ENCODE peak calls at places on chromosomes 4 and X, in six cellular contexts. D is colonic mucosa; L is CD4-positive, alpha-beta T cell; F is lung; N is body of pancreas; T is lower leg skin. O is an unnamed sample.

GRCh38 chrX:38987135-38987780 is 186.0 kb downstream of the MID1IP1 start:
- DNase-seq in F (no peak), L (no peak), N (no peak), D (peak; percentile 32), T (no peak), O (no peak)

GRCh38 chr4:149584703-149585102 is 230.9 kb downstream of the IQCM start:
- DNase-seq in D (no peak), N (no peak), T (no peak), F (no peak), L (no peak), O (no peak)

GRCh38 chr4:40552536-40552935 is 77.1 kb downstream of the RBM47 start:
- DNase-seq in L (no peak), F (no peak), D (peak; percentile 32), T (no peak), N (peak; percentile 43), O (no peak)

GRCh38 chr4:41129128-41129754 is 85.1 kb downstream of the APBB2 start:
- DNase-seq in D (no peak), N (no peak), F (no peak), L (no peak), T (no peak), O (no peak)

GRCh38 chr4:21879187-21879586 is 69.4 kb downstream of the KCNIP4 start:
- DNase-seq in N (no peak), L (no peak), T (no peak), F (no peak), D (no peak), O (no peak)

GRCh38 chr4:157896726-157897125 is 276.1 kb downstream of the GASK1B start:
- DNase-seq in L (no peak), T (no peak), N (no peak), D (no peak), F (no peak), O (no peak)

GRCh38 chr4:162456106-162456505 is 292.3 kb upstream of the FSTL5 start:
- DNase-seq in L (no peak), D (no peak), F (no peak), N (no peak), T (no peak), O (no peak)

GRCh38 chrX:3638280-3638873 is 75.1 kb downstream of the PRKX start:
- DNase-seq in F (no peak), L (peak; percentile 25), T (no peak), N (peak; percentile 21), D (peak; percentile 57), O (peak; percentile 28)

GRCh38 chr4:109786846-109787245 is 15.0 kb downstream of the CFI start:
- DNase-seq in T (no peak), F (no peak), D (no peak), N (no peak), L (no peak), O (no peak)

GRCh38 chr4:54400188-54400587 is 171.1 kb downstream of the PDGFRA start:
- DNase-seq in N (no peak), D (no peak), L (no peak), T (no peak), F (no peak), O (no peak)
- TF ChIP-seq CTCF in N (no peak), D (no peak), L (no peak), T (no peak), F (no peak), O (no peak)

GRCh38 chr4:3449574-3450534 is 8.1 kb downstream of the HGFAC start:
- DNase-seq in L (no peak), D (no peak), N (no peak), T (no peak), F (no peak), O (no peak)

GRCh38 chr4:3451956-3452355 is 10.2 kb downstream of the HGFAC start:
- DNase-seq in N (no peak), F (no peak), L (no peak), D (no peak), T (no peak), O (no peak)

GRCh38 chr4:3450643-3451042 is 8.9 kb downstream of the HGFAC start:
- DNase-seq in N (no peak), F (no peak), L (no peak), D (no peak), T (no peak), O (no peak)

GRCh38 chr4:3449047-3449573 is 7.3 kb downstream of the HGFAC start:
- DNase-seq in F (no peak), N (no peak), D (no peak), T (no peak), L (no peak), O (no peak)

DNA sequence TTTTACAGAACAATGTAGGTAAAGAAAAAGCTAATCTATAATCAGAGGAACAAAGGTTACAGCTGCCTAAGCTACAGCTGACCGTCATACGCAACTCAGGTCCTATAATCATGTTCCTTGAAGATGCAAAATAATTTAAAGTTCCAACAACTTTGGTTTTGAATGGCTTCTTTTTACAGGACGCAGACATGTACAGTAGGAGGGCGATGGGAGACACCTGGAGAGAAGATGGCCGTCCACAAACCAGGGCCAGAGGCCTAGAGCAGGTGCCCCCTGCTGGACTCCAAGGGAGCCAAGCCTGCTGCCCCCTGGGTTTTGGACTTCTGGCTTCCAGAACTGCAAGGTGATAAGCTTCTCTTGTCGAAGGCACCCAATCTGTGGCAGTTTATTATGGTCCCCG is 10.6 kb downstream of the HGFAC start:
- DNase-seq in N (no peak), T (no peak), F (no peak), D (no peak), L (no peak), O (no peak)
- TF ChIP-seq CTCF in N (no peak), T (no peak), F (no peak), D (peak; percentile 15), L (no peak), O (peak; percentile 2)

GRCh38 chr4:84472154-84472553 is 26.9 kb downstream of the NKX6-1 start:
- DNase-seq in T (no peak), D (no peak), L (no peak), F (no peak), N (no peak), O (no peak)

GRCh38 chr4:84467601-84468000 is 31.5 kb downstream of the NKX6-1 start:
- DNase-seq in T (no peak), D (no peak), N (no peak), L (no peak), F (no peak), O (no peak)

GRCh38 chr4:84474107-84474506 is 25.0 kb downstream of the NKX6-1 start:
- DNase-seq in T (no peak), D (no peak), F (no peak), N (no peak), L (no peak), O (no peak)

DNA sequence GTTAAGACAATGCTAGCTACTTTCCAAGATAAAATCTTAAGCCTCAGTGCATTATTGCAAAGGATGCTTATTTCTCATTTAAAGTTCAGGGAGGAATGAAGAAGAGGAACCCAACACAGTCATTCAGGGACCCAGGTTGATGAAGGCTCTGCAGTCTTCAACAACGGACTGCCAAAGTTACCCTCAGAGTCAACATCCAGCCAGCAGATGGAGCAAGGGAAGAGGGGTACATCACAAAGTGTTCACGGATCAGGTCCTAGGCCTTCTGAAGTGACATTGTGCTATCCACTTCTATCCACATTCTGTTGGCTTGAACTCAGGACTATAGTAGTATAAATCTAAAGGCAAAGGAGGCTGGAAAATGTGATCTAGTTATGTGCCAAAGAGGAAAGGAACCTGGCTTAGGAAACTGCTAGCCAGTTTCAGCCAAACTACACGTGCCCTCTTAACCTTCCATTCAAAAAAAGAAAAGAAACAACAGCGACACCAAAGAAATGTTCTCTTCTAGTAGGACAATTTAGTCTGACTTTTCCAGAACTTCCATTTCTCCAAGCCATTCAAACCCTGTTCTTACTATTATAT is 28.8 kb downstream of the NKX6-1 start:
- DNase-seq in N (no peak), F (no peak), L (no peak), D (no peak), T (no peak), O (no peak)
- TF ChIP-seq CTCF in N (no peak), F (no peak), L (no peak), D (no peak), T (no peak), O (no peak)

DNA sequence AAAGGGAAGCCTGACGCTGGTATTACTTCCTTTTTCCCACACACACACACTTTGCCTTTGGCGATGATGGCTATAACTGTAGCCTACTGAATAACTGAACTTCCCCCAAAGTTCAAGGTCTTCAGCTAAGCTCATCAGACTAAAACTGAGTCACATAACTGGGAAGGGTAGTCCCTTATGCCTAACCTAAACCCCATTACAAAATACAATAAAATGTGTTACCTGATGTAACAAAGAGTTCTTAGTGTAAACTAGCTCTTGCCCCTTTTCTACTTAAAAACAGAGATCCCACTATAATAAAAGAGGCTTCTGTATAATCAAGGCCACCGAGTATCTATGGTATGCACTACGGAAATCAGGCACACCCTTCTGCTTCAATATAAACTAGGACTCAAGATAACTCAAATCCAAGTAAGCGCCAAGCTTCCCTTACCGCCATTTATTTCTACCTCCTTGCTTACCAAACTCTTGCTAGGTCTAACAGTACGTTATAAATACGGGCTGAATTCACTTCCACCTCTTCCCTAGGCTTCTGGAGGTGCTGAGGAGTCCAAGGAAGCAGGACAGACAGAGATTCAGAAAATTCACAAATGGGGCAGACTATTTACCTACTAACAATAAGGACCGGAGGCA is 2.4 kb downstream of the OTUD4 start:
- DNase-seq in D (peak; percentile 40), T (no peak), F (no peak), N (peak; percentile 26), L (no peak), O (no peak)
- TF ChIP-seq CTCF in D (no peak), T (no peak), F (no peak), N (no peak), L (no peak), O (no peak)

DNA sequence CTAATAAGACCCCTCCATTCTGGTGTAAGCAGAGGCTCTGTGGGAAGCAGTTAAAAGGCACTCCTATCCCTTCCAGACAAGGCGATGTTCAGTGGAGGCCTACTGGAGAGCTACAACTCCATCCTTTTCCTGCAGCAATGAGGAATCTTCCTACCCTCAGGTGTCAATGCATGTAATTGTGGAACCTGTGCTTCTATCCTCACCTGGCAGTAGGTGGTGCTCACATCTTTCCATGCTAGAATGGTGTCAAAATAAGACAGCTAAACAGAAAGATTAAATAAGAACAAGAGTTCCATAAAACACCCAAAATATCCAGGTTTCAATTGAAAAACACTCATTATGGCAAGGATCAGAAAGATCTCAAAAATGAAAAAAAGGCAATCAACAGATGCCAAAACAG is 224.6 kb downstream of the IL15 start:
- DNase-seq in N (no peak), L (no peak), T (no peak), F (no peak), D (no peak), O (no peak)
- TF ChIP-seq CTCF in N (no peak), L (no peak), T (no peak), F (no peak), D (peak; percentile 22), O (no peak)

DNA sequence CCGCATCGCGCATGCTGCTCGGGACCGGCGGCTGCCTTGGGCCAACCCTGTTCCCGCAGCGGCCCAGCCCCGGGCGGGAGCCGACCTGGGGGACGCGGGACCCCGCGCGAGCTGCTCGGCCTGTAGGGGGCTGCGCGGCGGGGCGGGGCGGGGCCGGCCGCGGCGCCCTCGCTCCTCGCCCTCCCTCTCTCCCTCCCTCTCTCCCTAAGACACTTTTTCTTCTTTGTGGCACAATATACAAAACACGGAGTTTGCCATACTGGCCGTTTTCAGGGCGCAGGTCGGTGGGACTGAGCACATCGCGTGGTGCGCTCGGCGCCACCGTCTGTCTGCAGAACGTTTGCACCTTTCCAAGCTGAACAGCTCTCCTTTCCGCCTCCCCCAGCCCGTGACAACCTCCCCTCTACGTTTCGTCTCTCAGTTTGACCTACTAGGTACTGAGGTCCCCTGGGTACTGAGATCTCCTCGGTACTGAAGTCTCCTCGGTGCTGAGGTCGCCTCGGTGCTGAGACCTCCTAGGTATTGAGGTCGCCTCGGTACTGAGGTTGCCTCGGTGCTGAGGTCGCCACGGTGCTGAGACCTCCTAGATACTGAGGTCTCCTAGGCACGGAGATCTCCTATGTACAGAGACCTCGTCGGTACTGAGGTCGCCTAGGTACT is 261.1 kb upstream of the PLCXD1 start:
- DNase-seq in L (no peak), D (no peak), F (no peak), T (no peak), N (no peak), O (no peak)
- TF ChIP-seq CTCF in L (no peak), D (no peak), F (no peak), T (no peak), N (no peak), O (no peak)

O was measured in D721Med.